ENCODE peak calls at places on chromosomes 4 and X, in four cellular contexts. One of them, this sample, is unnamed.

GRCh38 chr4:62075082-62075481 is 875.0 kb downstream of the ADGRL3 start:
- DNase-seq in A549: no peak
- DNase-seq in HepG2: no peak
- DNase-seq in K562: no peak
- DNase-seq in this sample: no peak

GRCh38 chr4:23163649-23164436 is 471.1 kb downstream of the GBA3 start:
- DNase-seq in A549: no peak
- DNase-seq in HepG2: no peak
- DNase-seq in K562: no peak
- DNase-seq in this sample: peak

GRCh38 chr4:170089743-170090666 is at the start of gene AADAT:
- DNase-seq in A549: peak
- DNase-seq in HepG2: peak
- DNase-seq in K562: peak
- DNase-seq in this sample: peak

GRCh38 chr4:87213425-87213824 is 7.0 kb downstream of the KLHL8 start:
- DNase-seq in A549: no peak
- DNase-seq in HepG2: no peak
- DNase-seq in K562: no peak
- DNase-seq in this sample: peak

GRCh38 chrX:41180194-41180902 is 95.1 kb downstream of the USP9X start:
- DNase-seq in A549: peak
- DNase-seq in HepG2: peak
- DNase-seq in K562: peak
- DNase-seq in this sample: peak

GRCh38 chrX:2423293-2423692 is 77.5 kb downstream of the DHRSX start:
- DNase-seq in A549: no peak
- DNase-seq in HepG2: no peak
- DNase-seq in K562: no peak
- DNase-seq in this sample: peak

GRCh38 chrX:46647251-46647650 is 73.7 kb downstream of the CHST7 start:
- DNase-seq in A549: no peak
- DNase-seq in HepG2: no peak
- DNase-seq in K562: no peak
- DNase-seq in this sample: no peak

GRCh38 chrX:10011261-10011931 is 44.2 kb downstream of the CLDN34 start:
- DNase-seq in A549: no peak
- DNase-seq in HepG2: no peak
- DNase-seq in K562: no peak
- DNase-seq in this sample: peak

GRCh38 chr4:8050555-8051206 is 107.9 kb downstream of the ABLIM2 start:
- DNase-seq in A549: no peak
- DNase-seq in HepG2: peak
- DNase-seq in K562: no peak
- DNase-seq in this sample: peak

GRCh38 chrX:53114864-53115549 is 21.1 kb downstream of the KANTR start:
- DNase-seq in A549: no peak
- DNase-seq in HepG2: no peak
- DNase-seq in K562: no peak
- DNase-seq in this sample: no peak

GRCh38 chr4:55866973-55867574 is 13.6 kb downstream of the EXOC1 start:
- DNase-seq in A549: peak
- DNase-seq in HepG2: peak
- DNase-seq in K562: peak
- DNase-seq in this sample: peak

GRCh38 chr4:7759221-7759620 is 180.4 kb downstream of the AFAP1 start:
- DNase-seq in A549: no peak
- DNase-seq in HepG2: no peak
- DNase-seq in K562: no peak
- DNase-seq in this sample: no peak

GRCh38 chr4:183797041-183797444 is 108.1 kb upstream of the STOX2 start:
- DNase-seq in A549: peak
- DNase-seq in HepG2: no peak
- DNase-seq in K562: no peak
- DNase-seq in this sample: no peak

GRCh38 chr4:186018261-186018660 is 50.7 kb upstream of the TLR3 start:
- DNase-seq in A549: no peak
- DNase-seq in HepG2: no peak
- DNase-seq in K562: no peak
- DNase-seq in this sample: no peak

GRCh38 chrX:12961191-12961718 is 13.7 kb upstream of the TMSB4X start:
- DNase-seq in A549: no peak
- DNase-seq in HepG2: no peak
- DNase-seq in K562: no peak
- DNase-seq in this sample: no peak

GRCh38 chrX:23726196-23726595 is 16.9 kb downstream of the ACOT9 start:
- DNase-seq in A549: no peak
- DNase-seq in HepG2: no peak
- DNase-seq in K562: no peak
- DNase-seq in this sample: no peak

GRCh38 chrX:15738686-15739016 is 581 bp downstream of the CA5B start:
- DNase-seq in A549: no peak
- DNase-seq in HepG2: no peak
- DNase-seq in K562: no peak
- DNase-seq in this sample: no peak

GRCh38 chr4:120431180-120431579 is 364.5 kb upstream of the MAD2L1 start:
- DNase-seq in A549: no peak
- DNase-seq in HepG2: no peak
- DNase-seq in K562: no peak
- DNase-seq in this sample: no peak

GRCh38 chr4:70759627-70760026 is 37.9 kb downstream of the RUFY3 start:
- DNase-seq in A549: no peak
- DNase-seq in HepG2: no peak
- DNase-seq in K562: no peak
- DNase-seq in this sample: peak

GRCh38 chrX:143781103-143781502 is 60.6 kb upstream of the SPANXN2 start:
- DNase-seq in A549: no peak
- DNase-seq in HepG2: no peak
- DNase-seq in K562: no peak
- DNase-seq in this sample: no peak

GRCh38 chrX:68938244-68939004 is 109.6 kb downstream of the EFNB1 start:
- DNase-seq in A549: no peak
- DNase-seq in HepG2: no peak
- DNase-seq in K562: no peak
- DNase-seq in this sample: peak

GRCh38 chr4:167985565-167985964 is 106.8 kb upstream of the ANXA10 start:
- DNase-seq in A549: no peak
- DNase-seq in HepG2: no peak
- DNase-seq in K562: no peak
- DNase-seq in this sample: no peak
- TF ChIP-seq CEBPB in A549: no peak
- TF ChIP-seq CEBPB in HepG2: no peak
- TF ChIP-seq CEBPB in K562: no peak
- TF ChIP-seq CEBPB in this sample: no peak

GRCh38 chr4:76194325-76194724 is 19.3 kb downstream of the SCARB2 start:
- DNase-seq in A549: peak
- DNase-seq in HepG2: no peak
- DNase-seq in K562: no peak
- DNase-seq in this sample: peak
- TF ChIP-seq MAZ in A549: no peak
- TF ChIP-seq MAZ in HepG2: no peak
- TF ChIP-seq MAZ in K562: no peak
- TF ChIP-seq MAZ in this sample: no peak

DNA sequence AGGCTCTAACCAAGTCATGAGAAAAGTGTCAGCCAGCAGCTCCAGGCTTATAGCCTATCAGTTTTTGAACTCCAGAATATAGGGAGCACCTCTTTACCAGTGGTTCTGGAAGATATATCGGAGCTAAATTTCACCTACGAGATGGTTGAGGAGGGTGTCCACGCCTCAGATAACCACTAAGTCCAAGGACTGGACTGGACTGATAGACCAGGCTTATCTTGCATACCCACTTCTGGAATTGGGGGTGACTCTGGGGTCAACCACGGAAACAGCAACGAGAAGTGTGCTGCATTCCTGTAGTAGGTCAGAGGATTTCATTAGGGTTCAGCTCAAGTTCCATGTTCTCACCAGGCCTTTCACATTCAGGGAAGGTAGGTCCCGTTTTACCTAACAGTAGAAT is 38.6 kb upstream of the TRPC3 start:
- DNase-seq in A549: no peak
- DNase-seq in HepG2: no peak
- DNase-seq in K562: peak
- DNase-seq in this sample: no peak
- TF ChIP-seq CEBPB in A549: no peak
- TF ChIP-seq CEBPB in HepG2: no peak
- TF ChIP-seq CEBPB in K562: no peak
- TF ChIP-seq CEBPB in this sample: no peak

DNA sequence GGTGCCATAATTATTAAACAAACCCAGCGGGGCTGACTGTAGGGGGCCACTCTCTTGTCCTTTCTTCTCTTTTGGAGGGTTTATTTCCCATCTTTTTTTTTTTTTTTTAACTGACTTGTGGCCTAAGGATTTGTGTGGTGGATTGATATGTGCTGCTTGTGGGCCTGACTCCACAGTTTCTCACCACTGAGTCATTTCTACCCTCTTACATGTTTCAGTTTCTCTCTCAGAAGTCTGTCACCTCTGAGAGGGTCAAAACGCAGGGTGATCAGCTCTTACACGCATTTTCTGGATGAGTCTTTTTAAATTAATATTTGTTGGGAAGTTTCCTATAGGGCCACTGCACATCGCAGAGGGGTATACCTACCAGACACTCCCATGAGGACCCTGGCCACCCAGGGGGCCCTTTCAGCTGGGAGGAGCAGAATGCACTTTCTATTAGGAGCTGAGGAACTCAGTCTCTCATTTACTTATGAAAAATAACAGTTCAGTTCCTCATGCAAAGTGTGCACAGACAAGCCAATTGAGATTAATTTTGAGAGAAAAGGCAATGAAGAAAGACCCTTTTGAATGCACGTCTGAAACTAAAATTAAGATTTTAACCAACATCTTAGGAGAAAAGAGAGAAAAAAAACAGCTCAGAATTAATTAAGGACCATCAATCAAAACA is 407.9 kb downstream of the TECRL start:
- DNase-seq in A549: no peak
- DNase-seq in HepG2: no peak
- DNase-seq in K562: no peak
- DNase-seq in this sample: no peak
- TF ChIP-seq MAZ in A549: no peak
- TF ChIP-seq MAZ in HepG2: no peak
- TF ChIP-seq MAZ in K562: no peak
- TF ChIP-seq MAZ in this sample: no peak